ENCODE peak calls at places on chromosomes 4 and X, in nine cellular contexts. X is adrenal gland, K is IMR-90, U is cardiac muscle cell, O is tibial artery, G is PC-9, W is OCI-LY7, D is A549, C is PC-3. T is an unnamed sample. For H3K4me1, the result is how much of the 10 kb centered on the place peaks cover.

GRCh38 chr4:123587983-123588494 is 191.4 kb downstream of the SPRY1 start:
- DNase-seq in X (peak), K (peak), U (no peak), O (peak), G (peak), W (no peak), D (peak), C (peak), T (no peak)

GRCh38 chr4:37537484-37537883 is 148.7 kb downstream of the RELL1 start:
- DNase-seq in X (no peak), K (no peak), U (no peak), O (no peak), G (no peak), W (no peak), D (no peak), C (no peak), T (no peak)

GRCh38 chr4:84920591-84920990 is 45.9 kb downstream of the WDFY3 start:
- DNase-seq in X (no peak), K (peak), U (no peak), O (peak), G (no peak), W (no peak), D (no peak), C (peak), T (no peak)

GRCh38 chr4:127214936-127215335 is 417.8 kb upstream of the INTU start:
- DNase-seq in X (no peak), K (no peak), U (no peak), O (no peak), G (no peak), W (no peak), D (no peak), C (no peak), T (no peak)

GRCh38 chrX:14697453-14697852 is 168.1 kb downstream of the GLRA2 start:
- DNase-seq in X (peak), K (no peak), U (peak), O (peak), G (peak), W (peak), D (peak), C (peak), T (no peak)

GRCh38 chr4:10640535-10641159 is 43.9 kb downstream of the CLNK start:
- DNase-seq in X (no peak), K (no peak), U (no peak), O (no peak), G (no peak), W (no peak), D (no peak), C (no peak), T (no peak)

GRCh38 chrX:78388663-78389062 is 61.3 kb upstream of the CYSLTR1 start:
- DNase-seq in X (no peak), K (no peak), U (no peak), O (no peak), G (no peak), W (no peak), D (no peak), C (no peak), T (no peak)

GRCh38 chrX:68060506-68061205 is 372.6 kb downstream of the OPHN1 start:
- DNase-seq in X (peak), K (no peak), U (no peak), O (no peak), G (no peak), W (no peak), D (no peak), C (no peak), T (no peak)

GRCh38 chr4:76736434-76736833 is 161.5 kb downstream of the SOWAHB start:
- DNase-seq in X (no peak), K (peak), U (no peak), O (no peak), G (no peak), W (no peak), D (no peak), C (no peak), T (no peak)

GRCh38 chr4:20662851-20663250 is 37.4 kb upstream of the PACRGL start:
- DNase-seq in X (no peak), K (peak), U (no peak), O (no peak), G (no peak), W (no peak), D (no peak), C (peak), T (no peak)

DNA sequence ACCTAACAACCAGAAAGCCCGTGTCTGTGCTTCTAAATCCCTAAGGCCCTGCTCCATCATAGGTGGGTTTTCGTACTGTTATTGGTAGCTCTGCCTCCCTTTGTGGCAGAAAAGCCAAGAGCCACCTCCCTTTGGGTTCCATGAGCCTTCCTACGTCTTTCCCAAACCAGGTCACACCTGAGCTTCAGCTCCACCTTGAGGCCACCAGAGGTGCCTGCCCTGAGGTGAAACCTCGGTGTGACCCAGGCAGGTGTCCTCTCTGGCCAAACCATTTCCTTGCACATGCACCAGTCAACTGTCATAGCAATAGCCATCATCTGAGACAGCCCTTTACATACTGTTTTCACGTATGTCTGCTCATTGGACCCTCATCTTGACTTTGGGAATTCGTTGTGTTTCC is 188.0 kb upstream of the RBPJ start:
- DNase-seq in X (no peak), K (no peak), U (no peak), O (no peak), G (no peak), W (peak), D (no peak), C (no peak), T (no peak)
- TF ChIP-seq CTCF in X (no peak), K (no peak), U (no peak), O (no peak), G (peak), W (peak), D (no peak), C (peak), T (no peak)

GRCh38 chrX:150361777-150362351 is 1.3 kb upstream of the MAMLD1 start:
- DNase-seq in X (peak), K (peak), U (no peak), O (no peak), G (no peak), W (no peak), D (no peak), C (peak), T (peak)
- H3K4me3 ChIP-seq in X (peak), K (peak), U (no peak), O (peak), G (peak), W (no peak), D (peak), C (peak), T (peak)

GRCh38 chrX:65697173-65697572 is 29.7 kb downstream of the MSN start:
- DNase-seq in X (no peak), K (peak), U (no peak), O (no peak), G (no peak), W (no peak), D (no peak), C (no peak), T (no peak)
- H3K4me1 ChIP-seq in X (under half), K (under half), U (under half), O (under half), G (under half), W (half or more), D (under half), C (under half), T (half or more)

GRCh38 chr4:129164243-129164642 is 68.3 kb downstream of the C4orf33 start:
- DNase-seq in X (no peak), K (no peak), U (no peak), O (no peak), G (no peak), W (no peak), D (no peak), C (no peak), T (no peak)

GRCh38 chr4:129163427-129163826 is 67.5 kb downstream of the C4orf33 start:
- DNase-seq in X (no peak), K (no peak), U (no peak), O (no peak), G (no peak), W (no peak), D (no peak), C (no peak), T (no peak)

GRCh38 chr4:129172181-129172580 is 76.2 kb downstream of the C4orf33 start:
- DNase-seq in X (no peak), K (no peak), U (no peak), O (no peak), G (no peak), W (no peak), D (no peak), C (no peak), T (no peak)

GRCh38 chr4:129162450-129162849 is 66.5 kb downstream of the C4orf33 start:
- DNase-seq in X (no peak), K (no peak), U (no peak), O (no peak), G (no peak), W (no peak), D (no peak), C (no peak), T (no peak)

GRCh38 chr4:129167640-129168260 is 71.8 kb downstream of the C4orf33 start:
- DNase-seq in X (no peak), K (peak), U (peak), O (no peak), G (no peak), W (no peak), D (no peak), C (no peak), T (no peak)
- TF ChIP-seq CTCF in X (no peak), K (no peak), U (no peak), O (no peak), G (no peak), W (no peak), D (no peak), C (peak), T (no peak)

DNA sequence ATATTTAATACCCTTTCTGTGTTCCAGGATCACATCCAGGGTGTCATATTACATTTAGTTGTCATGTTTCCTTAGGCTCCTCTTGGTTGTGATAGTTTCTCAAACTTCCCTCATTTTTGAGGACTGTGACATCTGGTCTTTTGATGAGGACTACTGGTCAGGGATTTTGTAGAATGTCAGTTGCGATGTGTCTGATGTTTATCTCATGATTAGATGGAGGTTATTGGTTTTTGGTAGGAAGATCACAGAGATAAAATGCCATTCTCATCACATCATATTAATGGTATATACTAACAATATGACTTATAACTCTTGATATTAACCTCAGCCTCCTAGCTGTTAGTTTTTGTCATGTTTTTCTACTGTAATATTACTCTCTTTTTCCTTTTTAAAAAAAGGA is 753.9 kb upstream of the AMOT start:
- DNase-seq in X (no peak), K (no peak), U (no peak), O (no peak), G (no peak), W (no peak), D (no peak), C (peak), T (no peak)
- H3K4me3 ChIP-seq in X (no peak), K (no peak), U (no peak), O (no peak), G (no peak), W (no peak), D (no peak), C (no peak), T (no peak)

GRCh38 chr4:40202474-40202873 is 5.6 kb downstream of the RHOH start:
- DNase-seq in X (no peak), K (no peak), U (no peak), O (no peak), G (no peak), W (peak), D (no peak), C (no peak), T (no peak)
- H3K4me1 ChIP-seq in X (under half), K (under half), U (under half), O (under half), G (under half), W (half or more), D (under half), C (under half), T (under half)

T was measured in lung.